ENCODE peak calls at places on chromosomes 5 and 9, in five cellular contexts. H is stomach, J is lower lobe of right lung, M is AG10803, S is HL-60. Z is an unnamed sample.
A peak's percentile ranks its signal among the peaks of the same experiment; 100 is the strongest.

GRCh38 chr5:128572546-128573339 is 34.7 kb upstream of the FBN2 start:
- DNase-seq in H (no peak), J (no peak), M (no peak), S (no peak), Z (no peak)

GRCh38 chr5:68450245-68450852 is 234.8 kb downstream of the PIK3R1 start:
- DNase-seq in H (no peak), J (no peak), M (no peak), S (no peak), Z (no peak)

GRCh38 chr9:103397868-103398600 is 402.9 kb downstream of the CYLC2 start:
- DNase-seq in H (peak; percentile 27), J (no peak), M (no peak), S (peak; percentile 18), Z (no peak)

GRCh38 chr5:83632874-83633273 is 87.8 kb downstream of the HAPLN1 start:
- DNase-seq in H (no peak), J (no peak), M (peak; percentile 54), S (no peak), Z (no peak)

GRCh38 chr5:57193757-57194413 is 20.0 kb downstream of the GPBP1 start:
- DNase-seq in H (no peak), J (no peak), M (no peak), S (no peak), Z (no peak)

GRCh38 chr5:68460147-68460760 is 244.7 kb downstream of the PIK3R1 start:
- DNase-seq in H (no peak), J (no peak), M (peak; percentile 71), S (peak; percentile 19), Z (no peak)

GRCh38 chr5:90786756-90787155 is 228.2 kb downstream of the ADGRV1 start:
- DNase-seq in H (no peak), J (no peak), M (no peak), S (no peak), Z (no peak)

GRCh38 chr5:123785160-123786001 is 273.4 kb downstream of the CSNK1G3 start:
- DNase-seq in H (no peak), J (no peak), M (peak; percentile 91), S (no peak), Z (no peak)

GRCh38 chr5:4514067-4514648 is 626.0 kb upstream of the ADAMTS16 start:
- DNase-seq in H (no peak), J (no peak), M (no peak), S (no peak), Z (no peak)

GRCh38 chr5:30380228-30380627 is 813.3 kb upstream of the CDH6 start:
- DNase-seq in H (no peak), J (no peak), M (no peak), S (no peak), Z (no peak)

GRCh38 chr5:158543539-158544387 is 556.0 kb downstream of the EBF1 start:
- DNase-seq in H (no peak), J (no peak), M (peak; percentile 38), S (no peak), Z (no peak)

GRCh38 chr9:37229882-37230482 is 109.6 kb downstream of the ZCCHC7 start:
- DNase-seq in H (no peak), J (no peak), M (no peak), S (no peak), Z (no peak)

GRCh38 chr5:150294551-150295071 is 5.0 kb upstream of the CAMK2A start:
- DNase-seq in H (no peak), J (no peak), M (no peak), S (no peak), Z (no peak)

GRCh38 chr5:142959683-142960308 is 189.6 kb downstream of the ARHGAP26 start:
- DNase-seq in H (no peak), J (no peak), M (no peak), S (no peak), Z (no peak)

GRCh38 chr5:98816574-98817222 is 43.2 kb downstream of the RGMB start:
- DNase-seq in H (peak; percentile 92), J (peak; percentile 71), M (no peak), S (no peak), Z (no peak)

GRCh38 chr5:150186137-150186536 is 3.7 kb upstream of the SLC6A7 start:
- DNase-seq in H (no peak), J (no peak), M (no peak), S (no peak), Z (no peak)

GRCh38 chr5:97182571-97183099 is 412 bp downstream of the RIOK2 start:
- DNase-seq in H (no peak), J (no peak), M (peak; percentile 58), S (no peak), Z (no peak)

GRCh38 chr9:128203024-128203841 is at the start of gene DNM1:
- DNase-seq in H (peak; percentile 69), J (peak; percentile 72), M (peak; percentile 53), S (peak; percentile 52), Z (no peak)

GRCh38 chr5:132747064-132747692 is at the start of gene CCNI2:
- DNase-seq in H (peak; percentile 66), J (peak; percentile 57), M (no peak), S (no peak), Z (no peak)

GRCh38 chr9:31590091-31590490 is 794.4 kb upstream of the ACO1 start:
- DNase-seq in H (no peak), J (no peak), M (no peak), S (no peak), Z (no peak)

GRCh38 chr9:35364817-35365585 is 124.9 kb upstream of the RUSC2 start:
- DNase-seq in H (no peak), J (no peak), M (no peak), S (no peak), Z (no peak)

GRCh38 chr9:13555989-13556500 is 276.6 kb upstream of the MPDZ start:
- DNase-seq in H (no peak), J (no peak), M (no peak), S (no peak), Z (no peak)

GRCh38 chr5:132674671-132675506 is 1.1 kb downstream of the IL4 start:
- DNase-seq in H (no peak), J (no peak), M (peak; percentile 96), S (no peak), Z (no peak)

GRCh38 chr5:172971482-172971881 is 12.1 kb upstream of the ATP6V0E1 start:
- DNase-seq in H (no peak), J (no peak), M (no peak), S (no peak), Z (no peak)

GRCh38 chr9:37760416-37761165 is 7.0 kb downstream of the TRMT10B start:
- DNase-seq in H (no peak), J (no peak), M (peak; percentile 75), S (no peak), Z (no peak)

GRCh38 chr5:38936269-38936668 is 90.5 kb downstream of the OSMR start:
- DNase-seq in H (no peak), J (no peak), M (no peak), S (no peak), Z (no peak)

GRCh38 chr5:129400395-129400983 is 59.6 kb upstream of the ADAMTS19 start:
- DNase-seq in H (no peak), J (no peak), M (no peak), S (no peak), Z (no peak)

GRCh38 chr5:133483406-133484090 is 128.8 kb downstream of the FSTL4 start:
- DNase-seq in H (peak; percentile 43), J (no peak), M (no peak), S (no peak), Z (no peak)

GRCh38 chr5:15683332-15683731 is 183.4 kb downstream of the FBXL7 start:
- DNase-seq in H (no peak), J (no peak), M (no peak), S (peak; percentile 29), Z (no peak)
- TF ChIP-seq CTCF in H (no peak), J (peak; percentile 17), M (no peak), S (peak; percentile 11), Z (no peak)

DNA sequence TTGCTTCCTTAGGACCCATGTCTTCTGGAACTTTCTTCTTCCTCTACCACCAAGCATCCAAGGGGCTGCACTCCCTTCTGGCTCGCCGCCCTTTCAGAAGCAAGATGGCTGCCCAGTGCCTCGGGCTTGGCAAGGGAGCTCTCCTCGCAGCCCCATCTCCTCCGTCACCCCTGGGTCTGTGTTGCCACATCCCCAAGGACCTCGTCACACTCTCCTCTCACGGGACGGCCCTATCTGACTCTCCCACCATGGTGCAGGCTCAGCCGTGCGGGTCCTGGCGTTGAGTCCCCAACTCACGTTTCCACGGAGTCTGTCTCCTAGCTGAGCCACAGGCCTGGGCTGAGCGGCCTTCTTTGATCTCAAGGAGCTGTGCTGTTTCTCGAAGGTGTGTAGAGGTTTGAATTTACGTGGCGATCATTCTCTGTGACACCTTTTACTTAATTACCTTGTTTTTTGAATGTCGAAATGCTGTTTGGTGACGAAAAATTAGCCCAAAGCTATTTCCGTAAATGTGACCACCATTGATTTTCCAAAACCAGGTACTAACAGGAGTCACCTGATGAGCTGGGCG is 15.0 kb upstream of the SCGB3A1 start:
- DNase-seq in H (no peak), J (no peak), M (no peak), S (no peak), Z (peak; percentile 42)
- TF ChIP-seq CTCF in H (no peak), J (no peak), M (no peak), S (no peak), Z (peak; percentile 65)

DNA sequence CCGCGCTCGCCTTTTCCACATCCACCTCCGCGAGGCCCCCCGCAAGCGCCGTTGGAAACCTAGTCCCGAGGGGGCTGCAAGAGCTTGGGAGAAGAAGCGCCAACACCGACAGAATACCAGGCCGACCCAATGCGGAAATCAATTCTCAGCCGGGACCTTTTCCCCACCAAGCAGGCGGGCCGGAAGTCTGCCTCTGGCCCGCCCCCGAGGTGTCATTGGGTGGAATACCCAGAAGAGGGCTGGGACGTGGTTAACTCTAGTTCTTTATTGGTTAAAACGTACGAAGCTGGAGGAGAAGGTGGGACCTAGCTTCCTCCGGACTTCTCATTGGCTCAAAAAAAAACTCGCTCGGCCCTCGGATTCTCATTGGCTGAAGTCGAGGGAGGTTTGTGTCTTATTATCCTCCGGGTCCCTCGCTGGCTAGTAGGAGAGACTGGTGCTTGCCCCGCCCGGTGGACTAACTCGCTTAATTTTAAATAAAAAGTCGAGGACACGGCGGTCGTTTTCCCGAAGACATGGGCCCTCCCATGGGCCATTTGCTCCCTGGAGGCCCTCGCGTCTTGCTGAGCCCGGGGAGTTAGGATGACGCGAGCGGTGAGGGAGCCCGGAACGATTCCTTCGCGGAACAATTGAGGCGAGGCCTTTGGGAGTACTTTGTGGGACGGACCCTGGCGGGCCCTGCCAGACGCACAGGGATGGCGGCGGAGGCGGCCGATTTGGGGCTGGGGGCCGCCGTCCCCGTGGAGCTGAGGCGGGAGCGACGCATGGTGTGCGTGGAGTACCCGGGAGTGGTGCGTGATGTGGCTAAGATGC is at the start of gene GTF3C5:
- DNase-seq in H (peak; percentile 93), J (peak; percentile 93), M (peak; percentile 99), S (peak; percentile 97), Z (peak; percentile 93)
- TF ChIP-seq CTCF in H (no peak), J (no peak), M (no peak), S (no peak), Z (no peak)

DNA sequence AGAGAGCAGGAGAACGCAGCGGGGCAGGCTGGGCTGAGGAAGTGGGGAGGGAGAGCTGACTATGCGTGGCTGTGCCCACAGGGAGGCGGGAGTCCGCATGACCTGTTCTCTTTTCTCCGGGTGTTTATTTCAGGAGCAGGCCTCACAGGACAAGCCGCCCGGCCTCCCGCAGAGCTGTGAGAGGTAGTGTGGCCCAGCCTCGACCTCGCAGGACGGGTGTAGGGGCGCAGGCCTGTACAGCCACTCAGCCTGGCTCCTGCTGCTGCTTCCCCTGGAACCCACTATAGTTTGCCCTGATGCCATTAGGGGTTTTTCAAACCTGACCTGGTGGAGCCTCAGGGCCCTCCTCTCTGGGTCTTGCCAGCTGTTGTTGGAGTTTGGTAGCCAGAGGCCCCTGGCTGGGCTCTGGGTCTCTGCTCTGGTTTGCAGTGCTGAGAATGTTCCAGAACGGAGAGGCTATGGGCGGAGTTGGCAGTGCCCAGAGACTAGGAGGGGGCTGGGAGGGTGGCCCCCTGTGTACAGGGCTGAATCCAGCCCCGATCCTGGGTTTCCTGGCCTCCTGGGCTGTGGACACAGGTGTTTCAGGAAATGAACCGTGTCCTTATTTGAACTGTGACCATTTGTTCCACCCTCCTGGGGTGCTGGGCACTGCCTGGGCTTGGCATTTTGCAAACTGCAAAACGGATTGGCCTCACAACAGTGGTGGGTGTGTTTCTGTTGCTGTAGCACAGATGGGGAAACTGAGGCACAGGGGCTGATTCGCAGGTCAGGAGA is 78.8 kb downstream of the WNK2 start:
- DNase-seq in H (peak; percentile 70), J (peak; percentile 32), M (no peak), S (no peak), Z (no peak)
- TF ChIP-seq CTCF in H (no peak), J (no peak), M (no peak), S (no peak), Z (no peak)